ENCODE peak calls at places on chromosome 10, in eight cellular contexts. J is HepG2, O is GM23338, D is H1, V is HCT116, Z is endothelial cell of umbilical vein, R is K562, X is GM12878. N is an unnamed sample.

GRCh38 chr10:90193240-90193985 is 492.0 kb downstream of the KIF20B start:
- DNase-seq in J (no peak), R (no peak), X (no peak), V (no peak), Z (no peak), O (no peak), D (no peak), N (no peak)

GRCh38 chr10:85643839-85644525 is 722.6 kb downstream of the GRID1 start:
- DNase-seq in X (no peak), Z (peak; percentile 30), D (no peak), O (no peak), V (peak; percentile 86), J (peak; percentile 29), R (no peak), N (no peak)

GRCh38 chr10:26780793-26781601 is 79.8 kb downstream of the ABI1 start:
- DNase-seq in R (no peak), V (peak; percentile 90), O (peak; percentile 73), X (peak; percentile 69), J (no peak), D (no peak), Z (no peak), N (no peak)

GRCh38 chr10:77710081-77710551 is 72.5 kb upstream of the KCNMA1 start:
- DNase-seq in Z (no peak), V (no peak), R (no peak), D (peak; percentile 79), X (peak; percentile 48), J (no peak), O (peak; percentile 55), N (no peak)

GRCh38 chr10:128009768-128010167 is 102.9 kb downstream of the PTPRE start:
- DNase-seq in O (no peak), V (no peak), D (no peak), J (no peak), X (no peak), Z (peak; percentile 81), R (no peak), N (no peak)

GRCh38 chr10:12965571-12965970 is 35.9 kb downstream of the CCDC3 start:
- DNase-seq in V (no peak), Z (no peak), J (no peak), R (no peak), D (no peak), X (no peak), O (no peak), N (no peak)

GRCh38 chr10:3067859-3068179 is 471 bp downstream of the PFKP start:
- DNase-seq in J (no peak), D (peak; percentile 67), Z (no peak), X (no peak), V (no peak), R (no peak), O (peak; percentile 47), N (no peak)

GRCh38 chr10:70918851-70919530 is 30.6 kb upstream of the PCBD1 start:
- DNase-seq in J (no peak), R (peak; percentile 33), V (no peak), O (no peak), X (no peak), D (no peak), Z (no peak), N (no peak)

GRCh38 chr10:61896854-61897661 is 4.4 kb upstream of the ARID5B start:
- DNase-seq in V (peak; percentile 80), R (peak; percentile 89), J (peak; percentile 74), D (peak; percentile 79), Z (peak; percentile 59), X (peak; percentile 85), O (peak; percentile 95), N (no peak)

GRCh38 chr10:690227-691161 is 1.0 kb upstream of the DIP2C start:
- DNase-seq in Z (no peak), O (no peak), V (no peak), J (no peak), D (no peak), X (no peak), R (no peak), N (no peak)

GRCh38 chr10:108787932-108788331 is 1135.4 kb downstream of the XPNPEP1 start:
- DNase-seq in D (no peak), R (no peak), V (no peak), X (no peak), Z (no peak), J (no peak), O (no peak), N (no peak)

GRCh38 chr10:133316266-133316665 is 7.6 kb downstream of the ZNF511 start:
- DNase-seq in X (no peak), Z (no peak), O (peak; percentile 27), V (no peak), D (no peak), R (no peak), J (no peak), N (no peak)

GRCh38 chr10:132375116-132375794 is 21.7 kb upstream of the PWWP2B start:
- DNase-seq in V (no peak), R (peak; percentile 35), Z (no peak), X (no peak), O (peak; percentile 47), J (no peak), D (no peak), N (no peak)

GRCh38 chr10:122525788-122526187 is 34.8 kb upstream of the DMBT1 start:
- DNase-seq in V (peak; percentile 23), D (no peak), O (peak; percentile 57), R (no peak), Z (peak; percentile 42), X (no peak), J (peak; percentile 30), N (no peak)

GRCh38 chr10:114282526-114282925 is 43.5 kb downstream of the VWA2 start:
- DNase-seq in X (no peak), D (no peak), Z (no peak), R (no peak), O (no peak), V (no peak), J (no peak), N (no peak)

GRCh38 chr10:93796167-93796566 is 38.4 kb downstream of the LGI1 start:
- DNase-seq in V (no peak), X (no peak), O (no peak), D (no peak), R (no peak), Z (no peak), J (no peak), N (no peak)

GRCh38 chr10:93799309-93799708 is 41.6 kb downstream of the LGI1 start:
- DNase-seq in Z (no peak), X (no peak), D (no peak), O (no peak), V (no peak), R (no peak), J (no peak), N (no peak)

DNA sequence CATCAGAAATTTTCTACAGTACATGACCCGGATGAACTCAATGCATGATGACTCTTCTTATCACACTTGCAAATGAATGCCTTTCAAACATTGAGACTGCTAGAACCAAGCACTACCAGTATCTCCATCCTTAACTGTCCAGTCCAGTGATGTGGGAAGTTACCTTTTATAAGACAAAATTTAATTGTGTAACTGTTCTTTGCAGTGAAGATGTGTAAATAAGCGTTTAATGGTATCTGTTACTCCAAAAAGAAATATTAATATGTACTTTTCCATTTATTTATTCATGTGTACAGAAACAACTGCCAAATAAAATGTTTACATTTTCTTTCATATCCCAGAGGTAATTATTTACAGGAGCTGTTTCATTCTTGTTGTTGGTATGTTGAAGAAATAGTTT is 40.1 kb downstream of the LGI1 start:
- DNase-seq in V (no peak), X (no peak), R (no peak), Z (no peak), D (no peak), J (no peak), O (no peak), N (no peak)
- TF ChIP-seq POLR2AphosphoS5 in V (no peak), X (no peak), R (no peak), Z (no peak), D (no peak), J (no peak), O (no peak), N (no peak)

GRCh38 chr10:86813101-86813500 is 56.7 kb downstream of the BMPR1A start:
- DNase-seq in R (no peak), O (no peak), D (no peak), J (no peak), V (no peak), Z (no peak), X (no peak), N (no peak)

GRCh38 chr10:86819567-86819966 is 63.1 kb downstream of the BMPR1A start:
- DNase-seq in O (no peak), X (no peak), V (no peak), Z (no peak), D (no peak), R (no peak), J (no peak), N (no peak)

GRCh38 chr10:86817246-86817645 is 60.8 kb downstream of the BMPR1A start:
- DNase-seq in D (no peak), R (no peak), X (no peak), J (no peak), Z (no peak), O (no peak), V (no peak), N (no peak)

GRCh38 chr10:86815035-86815617 is 58.7 kb downstream of the BMPR1A start:
- DNase-seq in X (no peak), J (no peak), O (no peak), R (no peak), Z (no peak), D (no peak), V (no peak), N (no peak)

DNA sequence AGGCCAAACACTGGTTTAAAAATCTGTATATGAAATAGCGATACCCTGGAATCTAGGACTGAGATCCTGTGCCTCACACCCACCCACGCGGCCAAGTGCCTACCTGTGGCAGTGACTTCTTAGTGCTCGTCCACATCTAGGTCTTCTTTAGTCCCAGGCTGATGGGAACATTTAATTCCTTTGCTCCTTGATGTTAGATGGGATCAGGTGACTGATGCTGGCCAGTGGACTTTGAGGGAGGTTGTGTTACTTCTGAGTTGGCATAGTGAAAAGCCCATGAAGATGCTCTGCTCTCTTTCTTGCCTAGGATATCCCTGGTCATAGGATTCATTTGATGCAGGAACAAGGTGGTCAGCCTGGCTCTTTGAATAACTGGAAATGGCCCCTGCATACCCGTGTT is 59.2 kb downstream of the BMPR1A start:
- DNase-seq in D (no peak), R (no peak), X (no peak), V (no peak), J (no peak), O (no peak), Z (no peak), N (no peak)
- TF ChIP-seq EZH2 in D (no peak), R (no peak), X (no peak), V (no peak), J (no peak), O (no peak), Z (no peak), N (no peak)

DNA sequence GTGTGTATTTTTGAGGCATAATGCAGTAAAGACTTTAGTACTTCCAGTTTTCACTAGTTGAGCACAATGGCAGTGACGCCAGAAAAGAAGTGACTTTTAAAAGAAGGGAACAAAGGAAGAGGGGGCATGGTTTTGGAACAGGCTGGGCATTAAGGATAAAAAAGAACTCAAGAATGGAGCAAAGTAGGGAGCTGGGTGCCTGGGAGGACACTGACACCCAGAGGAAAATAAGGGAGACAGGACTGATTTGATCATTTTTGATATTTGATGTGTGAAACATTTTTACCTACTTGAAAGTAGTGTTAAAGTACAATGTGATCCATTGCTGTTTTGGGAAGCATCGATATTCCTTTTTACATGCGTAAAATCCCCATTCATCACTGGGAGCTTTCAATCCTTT is 85.4 kb downstream of the ADAM12 start:
- DNase-seq in Z (no peak), J (no peak), V (no peak), R (no peak), O (peak; percentile 16), X (no peak), D (no peak), N (no peak)
- TF ChIP-seq POLR2AphosphoS5 in Z (no peak), J (no peak), V (no peak), R (no peak), O (no peak), X (no peak), D (no peak), N (no peak)

GRCh38 chr10:129956285-129956649 is 7.8 kb downstream of the EBF3 start:
- DNase-seq in D (no peak), O (peak; percentile 27), V (no peak), J (no peak), R (no peak), X (no peak), Z (no peak), N (no peak)
- TF ChIP-seq EZH2 in D (no peak), O (no peak), V (no peak), J (no peak), R (no peak), X (no peak), Z (no peak), N (no peak)